ENCODE peak calls at places on chromosomes 11 and 22, in six cellular contexts. T is NCI-H774; H is stimulated activated CD4-positive, alpha-beta T cell treated with anti-CD3 and anti-CD28 coated beads, Interleukin-15, amount 100 ng/mL, for 48 hours; I is iPS-NIHi11; X is AG09309; N is AG10803. J is an unnamed sample.

GRCh38 chr11:45252134-45252856 is 33.8 kb downstream of the SYT13 start:
- DNase-seq in X (no peak), N (peak; percentile 49), I (peak; percentile 92), T (no peak), H (no peak), J (no peak)

GRCh38 chr22:44583854-44584253 is 85.8 kb upstream of the RTL6 start:
- DNase-seq in I (peak; percentile 69), T (no peak), N (no peak), H (no peak), X (no peak), J (no peak)

GRCh38 chr22:48199667-48200066 is 1437.2 kb downstream of the TBC1D22A start:
- DNase-seq in N (no peak), T (no peak), H (no peak), I (no peak), X (no peak), J (peak; percentile 28)

GRCh38 chr11:103091441-103091809 is 535 bp downstream of the DCUN1D5 start:
- DNase-seq in H (no peak), I (peak; percentile 58), N (no peak), T (peak; percentile 19), X (no peak), J (no peak)

GRCh38 chr11:128472128-128473110 is 114.9 kb downstream of the ETS1 start:
- DNase-seq in X (no peak), H (no peak), N (no peak), I (no peak), T (no peak), J (no peak)

GRCh38 chr11:56889986-56890385 is 98.7 kb upstream of the OR5AK2 start:
- DNase-seq in I (no peak), T (no peak), N (no peak), X (no peak), H (no peak), J (no peak)

GRCh38 chr22:42928969-42929837 is 72.1 kb upstream of the ARFGAP3 start:
- DNase-seq in I (no peak), H (no peak), N (peak; percentile 62), T (no peak), X (no peak), J (peak; percentile 84)

GRCh38 chr11:118437736-118438125 is 1.4 kb downstream of the KMT2A start:
- DNase-seq in N (no peak), X (no peak), I (no peak), H (no peak), T (peak; percentile 29), J (no peak)

GRCh38 chr11:20055312-20055711 is 105.0 kb downstream of the DBX1 start:
- DNase-seq in N (peak; percentile 58), X (no peak), H (no peak), T (no peak), I (no peak), J (no peak)

GRCh38 chr11:106990322-106990721 is 28.0 kb downstream of the GUCY1A2 start:
- DNase-seq in N (no peak), T (no peak), I (no peak), X (no peak), H (no peak), J (no peak)

GRCh38 chr11:128448487-128448886 is 138.9 kb downstream of the ETS1 start:
- DNase-seq in H (no peak), I (peak; percentile 36), T (no peak), X (no peak), N (no peak), J (no peak)

GRCh38 chr11:124882339-124883071 is 15.2 kb downstream of the ROBO4 start:
- DNase-seq in X (no peak), H (no peak), T (no peak), I (no peak), N (no peak), J (no peak)

GRCh38 chr11:10459029-10459970 is 4.2 kb downstream of the AMPD3 start:
- DNase-seq in X (no peak), H (no peak), I (no peak), T (no peak), N (no peak), J (no peak)

GRCh38 chr11:76768091-76769047 is 14.8 kb upstream of the TSKU start:
- DNase-seq in I (no peak), T (no peak), N (peak; percentile 45), H (no peak), X (no peak), J (peak; percentile 75)